ENCODE peak calls at places on chromosomes 16 and 17, in six cellular contexts. C is psoas muscle; D is effector memory CD4-positive, alpha-beta T cell; X is tibial nerve; Y is aorta; W is GM23248. Q is an unnamed sample.

GRCh38 chr16:23114131-23114904 is 34.9 kb downstream of the USP31 start:
- DNase-seq in C (no peak), D (no peak), X (no peak), Y (no peak), W (no peak), Q (no peak)

GRCh38 chr17:45123930-45124796 is 8.2 kb downstream of the PLCD3 start:
- DNase-seq in C (peak), D (peak), X (no peak), Y (peak), W (peak), Q (no peak)

GRCh38 chr17:10631048-10631700 is 25.9 kb downstream of the MYH3 start:
- DNase-seq in C (no peak), D (no peak), X (no peak), Y (no peak), W (peak), Q (no peak)

GRCh38 chr16:4058386-4058785 is 57.9 kb downstream of the ADCY9 start:
- DNase-seq in C (no peak), D (no peak), X (no peak), Y (no peak), W (no peak), Q (no peak)

GRCh38 chr17:40075216-40076100 is 12.7 kb downstream of the THRA start:
- DNase-seq in C (peak), D (no peak), X (peak), Y (peak), W (peak), Q (no peak)

GRCh38 chr17:76421054-76421427 is 31.9 kb downstream of the UBE2O start:
- DNase-seq in C (no peak), D (no peak), X (no peak), Y (no peak), W (peak), Q (no peak)

GRCh38 chr16:27759947-27760844 is 210.3 kb downstream of the KATNIP start:
- DNase-seq in C (no peak), D (no peak), X (no peak), Y (no peak), W (no peak), Q (no peak)

GRCh38 chr17:41629316-41629715 is 4.9 kb upstream of the KRT17 start:
- DNase-seq in C (peak), D (no peak), X (no peak), Y (peak), W (no peak), Q (no peak)

GRCh38 chr16:85416267-85417109 is 196.6 kb upstream of the GSE1 start:
- DNase-seq in C (peak), D (peak), X (no peak), Y (peak), W (peak), Q (no peak)

GRCh38 chr17:60102632-60103047 is 23.9 kb upstream of the HEATR6 start:
- DNase-seq in C (peak), D (no peak), X (no peak), Y (peak), W (peak), Q (no peak)

GRCh38 chr16:49681449-49681848 is 174.5 kb downstream of the ZNF423 start:
- DNase-seq in C (no peak), D (no peak), X (no peak), Y (no peak), W (no peak), Q (no peak)

GRCh38 chr17:2053380-2054261 is 1.3 kb upstream of the HIC1 start:
- DNase-seq in C (peak), D (peak), X (peak), Y (peak), W (peak), Q (no peak)

GRCh38 chr16:81261049-81261648 is 22.7 kb downstream of the BCO1 start:
- DNase-seq in C (no peak), D (no peak), X (no peak), Y (no peak), W (peak), Q (no peak)

GRCh38 chr17:27293359-27293897 is 486 bp upstream of the WSB1 start:
- DNase-seq in C (no peak), D (no peak), X (no peak), Y (no peak), W (no peak), Q (no peak)

GRCh38 chr17:36501351-36501750 is 14.9 kb downstream of the ZNHIT3 start:
- DNase-seq in C (no peak), D (no peak), X (no peak), Y (no peak), W (no peak), Q (no peak)

GRCh38 chr17:7483238-7484066 is 714 bp upstream of the POLR2A start:
- DNase-seq in C (peak), D (peak), X (peak), Y (peak), W (peak), Q (peak)

GRCh38 chr16:75789237-75789636 is 62.9 kb upstream of the CPHXL start:
- DNase-seq in C (no peak), D (no peak), X (no peak), Y (no peak), W (peak), Q (no peak)

DNA sequence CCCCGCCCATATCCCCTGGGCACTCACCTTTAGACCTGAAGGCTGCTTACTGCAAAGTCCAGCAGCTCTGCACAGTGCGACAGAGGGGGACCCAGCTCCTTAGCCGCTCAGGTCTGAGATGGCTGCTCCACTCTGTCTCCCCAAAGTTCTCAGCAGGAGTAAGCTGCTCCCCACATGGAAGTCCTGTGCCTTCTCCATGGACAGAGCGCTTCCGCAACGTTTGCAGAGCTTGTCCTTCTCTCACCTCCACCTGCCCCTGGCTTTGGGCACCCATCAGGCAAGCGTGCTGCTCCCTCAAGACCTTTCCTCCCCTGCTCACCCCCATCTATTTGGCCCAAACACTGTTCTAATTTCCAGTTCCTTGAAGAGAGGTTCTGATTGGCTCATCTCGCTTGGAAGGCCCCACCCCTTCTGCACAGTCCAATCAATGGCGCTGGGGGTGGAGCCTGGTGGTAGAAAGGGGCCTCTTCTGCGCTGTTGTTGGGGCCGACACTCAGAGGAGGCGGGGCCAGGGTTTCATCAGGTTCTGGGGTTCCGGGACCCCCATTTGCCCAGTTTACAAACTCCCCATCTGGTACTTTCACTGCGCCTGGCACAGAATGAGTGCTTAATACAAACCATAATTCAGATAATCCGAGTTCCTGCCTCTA is 137.2 kb downstream of the CYLD start:
- DNase-seq in C (no peak), D (no peak), X (no peak), Y (no peak), W (no peak), Q (no peak)
- H3K27ac ChIP-seq in C (no peak), D (no peak), X (no peak), Y (no peak), W (no peak), Q (no peak)

GRCh38 chr16:911604-912321 is 59.0 kb downstream of the LMF1 start:
- DNase-seq in C (no peak), D (no peak), X (no peak), Y (no peak), W (no peak), Q (no peak)

GRCh38 chr16:909281-910000 is 61.3 kb downstream of the LMF1 start:
- DNase-seq in C (peak), D (no peak), X (no peak), Y (no peak), W (no peak), Q (no peak)

GRCh38 chr16:908526-909155 is 62.1 kb downstream of the LMF1 start:
- DNase-seq in C (peak), D (no peak), X (no peak), Y (peak), W (no peak), Q (no peak)

GRCh38 chr16:911101-911500 is 59.7 kb downstream of the LMF1 start:
- DNase-seq in C (no peak), D (no peak), X (no peak), Y (no peak), W (no peak), Q (no peak)

DNA sequence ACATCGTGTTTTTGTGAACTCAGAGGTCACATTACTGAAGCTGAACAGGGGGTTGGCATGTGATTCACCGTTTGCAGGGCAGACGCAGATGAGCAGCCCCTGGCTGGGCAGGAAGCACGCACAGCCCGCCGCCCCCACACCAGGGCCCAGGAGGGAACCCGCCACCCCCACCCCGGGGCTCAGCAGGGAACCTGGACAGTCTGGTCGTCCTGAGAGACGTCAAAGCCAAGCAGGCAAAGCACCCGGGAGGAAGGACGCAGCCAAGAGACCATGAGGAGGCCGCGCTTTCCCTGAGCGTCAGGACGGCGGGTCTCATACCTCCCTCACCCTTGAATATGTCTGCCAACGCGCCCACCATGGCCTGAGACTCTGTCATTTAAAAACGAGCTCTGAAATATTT is 60.6 kb downstream of the LMF1 start:
- DNase-seq in C (no peak), D (no peak), X (no peak), Y (no peak), W (no peak), Q (no peak)
- H3K27ac ChIP-seq in C (no peak), D (no peak), X (no peak), Y (no peak), W (no peak), Q (no peak)

DNA sequence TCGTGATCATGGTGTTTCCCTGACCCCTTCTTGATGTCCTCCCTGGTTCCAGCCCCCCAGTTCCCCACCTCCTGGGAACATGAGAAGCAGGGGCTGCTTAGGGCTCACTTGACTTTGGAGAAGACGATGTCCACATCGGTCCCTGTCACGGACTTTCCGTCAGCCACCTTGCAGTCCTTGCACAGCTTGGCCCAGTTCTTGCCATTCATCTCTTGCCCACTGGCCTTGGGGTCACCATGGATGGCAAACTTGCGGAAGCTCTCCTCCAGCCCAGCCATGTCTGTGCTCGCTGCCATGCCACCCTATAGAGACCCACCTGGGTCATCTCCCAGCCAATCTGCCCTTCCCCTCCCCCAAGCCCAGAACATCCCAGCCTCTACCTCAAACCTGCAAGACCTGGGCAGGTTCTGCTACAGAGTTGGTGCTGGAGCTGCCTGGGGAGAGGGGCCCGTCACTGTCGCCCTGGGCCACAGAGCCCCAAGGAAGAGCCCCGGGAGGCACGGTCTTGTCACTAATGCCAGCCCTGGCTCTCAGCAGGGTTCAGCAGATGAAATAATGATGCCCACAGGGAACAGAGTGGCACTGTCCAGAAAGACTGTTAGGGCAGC is 2.4 kb downstream of the TPPP3 start:
- DNase-seq in C (no peak), D (no peak), X (no peak), Y (no peak), W (no peak), Q (no peak)
- H3K27ac ChIP-seq in C (peak), D (no peak), X (no peak), Y (no peak), W (no peak), Q (no peak)

GRCh38 chr16:78257376-78257728 is 157.9 kb downstream of the WWOX start:
- DNase-seq in C (no peak), D (no peak), X (no peak), Y (no peak), W (no peak), Q (no peak)

GRCh38 chr16:78259883-78260282 is 160.4 kb downstream of the WWOX start:
- DNase-seq in C (no peak), D (no peak), X (no peak), Y (no peak), W (no peak), Q (no peak)

GRCh38 chr16:78258651-78259050 is 159.2 kb downstream of the WWOX start:
- DNase-seq in C (no peak), D (no peak), X (no peak), Y (no peak), W (no peak), Q (no peak)

GRCh38 chr16:78252757-78253156 is 153.3 kb downstream of the WWOX start:
- DNase-seq in C (no peak), D (no peak), X (no peak), Y (no peak), W (no peak), Q (no peak)

DNA sequence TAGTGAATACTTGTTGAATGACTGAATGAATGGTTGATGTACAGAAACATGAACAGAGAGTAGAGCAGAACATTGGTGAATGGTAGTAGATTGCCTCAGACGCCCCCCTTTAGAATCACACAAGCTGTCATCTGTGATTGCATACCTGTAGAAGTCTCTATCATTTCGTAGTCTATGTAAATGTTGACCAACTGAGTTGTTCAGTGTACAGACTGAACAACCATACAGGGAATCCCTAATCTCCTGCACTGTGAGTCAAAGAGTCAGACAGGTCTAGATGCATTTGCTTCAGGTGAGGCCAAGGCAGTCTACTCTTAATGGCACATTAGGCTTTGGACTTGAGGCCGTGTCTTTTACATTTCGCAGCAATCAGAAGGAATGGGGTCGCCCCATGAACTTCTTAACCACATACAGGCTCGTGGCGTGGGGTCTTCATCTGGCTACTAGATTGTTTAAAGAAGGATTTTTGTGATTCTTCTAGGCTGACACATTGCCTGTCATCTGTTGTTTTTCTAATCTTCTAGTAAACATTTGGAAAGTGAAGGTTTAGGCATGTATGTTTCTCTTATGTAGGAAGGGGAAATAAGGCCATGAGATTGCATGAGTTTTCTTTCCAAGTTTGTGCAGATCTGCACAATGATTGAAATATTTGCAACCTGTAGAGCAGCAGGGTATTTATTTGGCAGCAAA is 157.4 kb downstream of the WWOX start:
- DNase-seq in C (no peak), D (no peak), X (no peak), Y (no peak), W (no peak), Q (no peak)
- H3K27ac ChIP-seq in C (no peak), D (no peak), X (no peak), Y (no peak), W (no peak), Q (no peak)

GRCh38 chr17:80503031-80503430 is 26.6 kb upstream of the NPTX1 start:
- DNase-seq in C (no peak), D (no peak), X (no peak), Y (no peak), W (no peak), Q (no peak)

GRCh38 chr17:80501739-80502577 is 25.6 kb upstream of the NPTX1 start:
- DNase-seq in C (no peak), D (no peak), X (no peak), Y (no peak), W (peak), Q (no peak)

GRCh38 chr17:80503921-80504320 is 27.5 kb upstream of the NPTX1 start:
- DNase-seq in C (no peak), D (no peak), X (no peak), Y (no peak), W (no peak), Q (no peak)

GRCh38 chr17:80502578-80502877 is 26.1 kb upstream of the NPTX1 start:
- DNase-seq in C (no peak), D (no peak), X (no peak), Y (no peak), W (no peak), Q (no peak)

GRCh38 chr17:80504671-80505413 is 28.4 kb upstream of the NPTX1 start:
- DNase-seq in C (no peak), D (no peak), X (no peak), Y (no peak), W (peak), Q (no peak)
- H3K27ac ChIP-seq in C (no peak), D (no peak), X (no peak), Y (no peak), W (peak), Q (no peak)